ENCODE peak calls at places on chromosomes 2 and 18, in seven cellular contexts. M is upper lobe of left lung, T is HepG2, L is heart left ventricle, U is IMR-90, Y is right lobe of liver, D is gastrocnemius medialis. V is an unnamed sample.
A peak's percentile ranks its signal among the peaks of the same experiment; 100 is the strongest.

GRCh38 chr2:119475225-119475856 is 43.7 kb downstream of the TMEM37 start:
- ATAC-seq in M (no peak), T (peak; percentile 17), L (peak; percentile 84), U (no peak), Y (no peak), D (no peak), V (no peak)

GRCh38 chr2:238947920-238948710 is 100.2 kb downstream of the TWIST2 start:
- ATAC-seq in M (no peak), T (no peak), L (peak; percentile 70), U (peak; percentile 84), Y (peak; percentile 13), D (peak; percentile 21), V (peak; percentile 72)

GRCh38 chr2:134919360-134920210 is 963 bp downstream of the CCNT2 start:
- ATAC-seq in M (no peak), T (peak; percentile 19), L (no peak), U (no peak), Y (no peak), D (peak; percentile 14), V (no peak)

GRCh38 chr2:25420820-25421237 is 79.1 kb upstream of the DNMT3A start:
- ATAC-seq in M (peak; percentile 56), T (peak; percentile 47), L (no peak), U (no peak), Y (peak; percentile 22), D (no peak), V (no peak)

GRCh38 chr2:19667085-19667484 is 234.7 kb downstream of the TTC32 start:
- ATAC-seq in M (no peak), T (no peak), L (no peak), U (peak; percentile 51), Y (peak; percentile 78), D (no peak), V (no peak)

GRCh38 chr2:98445708-98446577 is 1.3 kb downstream of the INPP4A start:
- ATAC-seq in M (peak; percentile 16), T (peak; percentile 60), L (peak; percentile 23), U (no peak), Y (peak; percentile 9), D (no peak), V (no peak)

GRCh38 chr18:78939105-78939504 is 40.5 kb upstream of the SALL3 start:
- ATAC-seq in M (no peak), T (no peak), L (no peak), U (no peak), Y (no peak), D (no peak), V (no peak)

GRCh38 chr2:183093857-183094657 is 15.5 kb downstream of the DUSP19 start:
- ATAC-seq in M (no peak), T (peak; percentile 29), L (no peak), U (peak; percentile 75), Y (peak; percentile 59), D (no peak), V (no peak)

GRCh38 chr2:150909613-150910012 is 352.1 kb downstream of the RBM43 start:
- ATAC-seq in M (no peak), T (peak; percentile 70), L (no peak), U (no peak), Y (no peak), D (no peak), V (no peak)

GRCh38 chr18:59002974-59003594 is 136.6 kb upstream of the SEC11C start:
- ATAC-seq in M (no peak), T (no peak), L (no peak), U (no peak), Y (peak; percentile 59), D (no peak), V (no peak)

GRCh38 chr2:200171761-200172482 is 134.6 kb upstream of the SPATS2L start:
- ATAC-seq in M (no peak), T (no peak), L (no peak), U (peak; percentile 42), Y (no peak), D (peak; percentile 68), V (no peak)

GRCh38 chr2:168974370-168974769 is 56.8 kb downstream of the ABCB11 start:
- ATAC-seq in M (no peak), T (no peak), L (no peak), U (no peak), Y (no peak), D (no peak), V (no peak)

GRCh38 chr2:135792401-135793152 is 44.4 kb downstream of the LCT start:
- ATAC-seq in M (no peak), T (peak; percentile 4), L (no peak), U (no peak), Y (peak; percentile 38), D (no peak), V (no peak)

GRCh38 chr18:41009926-41010325 is 945.1 kb upstream of the PIK3C3 start:
- ATAC-seq in M (no peak), T (no peak), L (no peak), U (no peak), Y (no peak), D (no peak), V (no peak)

GRCh38 chr2:110740747-110741349 is 8.5 kb downstream of the ACOXL start:
- ATAC-seq in M (peak; percentile 85), T (no peak), L (no peak), U (no peak), Y (no peak), D (no peak), V (no peak)

GRCh38 chr2:46058140-46058539 is 239.1 kb upstream of the EPAS1 start:
- ATAC-seq in M (no peak), T (no peak), L (peak; percentile 81), U (no peak), Y (peak; percentile 19), D (peak; percentile 22), V (peak; percentile 31)

GRCh38 chr2:144835634-144836351 is 315.9 kb upstream of the ZEB2 start:
- ATAC-seq in M (no peak), T (no peak), L (no peak), U (no peak), Y (no peak), D (no peak), V (no peak)

GRCh38 chr2:176826356-176826755 is 386.2 kb upstream of the HNRNPA3 start:
- ATAC-seq in M (no peak), T (no peak), L (no peak), U (no peak), Y (no peak), D (no peak), V (no peak)

GRCh38 chr18:63299837-63300787 is 19.5 kb downstream of the BCL2 start:
- ATAC-seq in M (no peak), T (no peak), L (no peak), U (peak; percentile 54), Y (no peak), D (no peak), V (no peak)

DNA sequence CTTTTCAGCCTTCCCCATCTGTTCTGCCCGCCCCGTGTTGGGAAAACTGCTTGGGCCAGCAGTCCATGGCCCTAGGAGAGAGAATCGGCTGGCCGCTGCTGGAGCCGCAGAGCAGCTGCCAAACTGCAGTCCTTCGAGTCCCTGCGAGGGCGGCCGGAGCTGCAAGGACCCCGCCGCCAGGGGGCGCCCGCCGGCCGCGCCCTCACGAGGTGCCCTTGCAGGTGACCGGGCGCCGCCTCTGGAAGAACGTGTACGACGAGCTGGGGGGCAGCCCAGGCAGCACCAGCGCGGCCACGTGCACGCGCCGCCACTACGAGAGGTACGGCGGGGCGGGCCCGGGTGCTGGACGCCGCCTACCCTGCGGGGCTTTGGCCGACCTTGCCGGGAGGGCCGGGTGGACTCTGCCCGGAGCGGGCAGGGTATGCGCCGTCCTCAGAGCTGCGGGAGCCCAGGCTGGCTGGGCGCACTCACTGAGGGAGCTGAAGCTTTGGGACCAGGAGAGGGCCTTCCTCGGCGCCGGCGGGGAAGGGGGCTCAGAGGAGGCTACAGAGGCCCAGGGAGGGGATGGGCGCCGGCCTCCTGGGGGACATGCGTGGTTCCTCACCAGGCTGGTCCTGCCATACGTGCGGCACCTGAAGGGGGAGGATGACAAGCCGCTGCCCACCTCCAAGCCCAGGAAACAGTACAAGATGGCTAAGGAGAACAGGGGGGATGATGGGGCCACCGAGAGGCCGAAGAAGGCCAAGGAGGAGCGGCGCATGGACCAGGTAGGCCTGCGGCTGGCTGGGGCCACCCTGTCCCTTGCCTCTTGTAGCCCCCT is 13.6 kb downstream of the ARID5A start:
- ATAC-seq in M (no peak), T (peak; percentile 90), L (no peak), U (no peak), Y (peak; percentile 82), D (peak; percentile 31), V (peak; percentile 3)
- TF ChIP-seq POLR2A in M (no peak), T (no peak), L (no peak), U (no peak), Y (peak; percentile 92), D (no peak), V (no peak)

DNA sequence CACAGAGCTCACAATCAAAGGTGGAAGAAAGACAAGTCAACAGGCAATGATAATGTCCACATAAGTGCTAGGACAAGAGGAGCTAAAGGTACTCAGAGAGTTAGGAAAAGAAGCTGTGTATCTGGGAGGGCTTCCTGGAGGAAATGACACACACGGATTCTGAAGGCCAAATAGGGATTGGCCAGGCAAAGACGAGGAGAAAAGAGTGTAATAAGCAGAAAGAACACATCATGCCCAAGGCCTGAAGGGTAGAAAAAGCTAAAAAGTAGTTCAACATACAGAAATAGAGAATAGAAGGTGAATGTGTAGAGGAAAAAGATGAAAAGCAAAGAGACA is 36.2 kb downstream of the VIT start:
- ATAC-seq in M (no peak), T (no peak), L (no peak), U (no peak), Y (no peak), D (no peak), V (no peak)
- H3K4me1 ChIP-seq in M (no peaks in the 10 kb centered on the region), T (no peaks in the 10 kb centered on the region), L (no peaks in the 10 kb centered on the region), U (no peaks in the 10 kb centered on the region), Y (no peaks in the 10 kb centered on the region), D (no peaks in the 10 kb centered on the region), V (no peaks in the 10 kb centered on the region)

GRCh38 chr2:7011376-7012083 is 94.3 kb downstream of the RNF144A start:
- ATAC-seq in M (no peak), T (no peak), L (no peak), U (no peak), Y (no peak), D (no peak), V (no peak)

GRCh38 chr2:7009207-7009911 is 92.1 kb downstream of the RNF144A start:
- ATAC-seq in M (no peak), T (peak; percentile 36), L (no peak), U (no peak), Y (no peak), D (no peak), V (no peak)

GRCh38 chr2:7012141-7012809 is 95.1 kb downstream of the RNF144A start:
- ATAC-seq in M (no peak), T (no peak), L (peak; percentile 27), U (no peak), Y (no peak), D (no peak), V (no peak)

GRCh38 chr2:7007846-7008741 is 90.9 kb downstream of the RNF144A start:
- ATAC-seq in M (peak; percentile 80), T (peak; percentile 57), L (peak; percentile 88), U (peak; percentile 17), Y (peak; percentile 73), D (peak; percentile 85), V (peak; percentile 73)

GRCh38 chr2:7010376-7010775 is 93.2 kb downstream of the RNF144A start:
- ATAC-seq in M (no peak), T (no peak), L (no peak), U (no peak), Y (no peak), D (peak; percentile 57), V (peak; percentile 66)
- H3K27ac ChIP-seq in M (no peak overlapping the region), T (no peak overlapping the region), L (peak overlapping the region; percentile 82), U (no peak overlapping the region), Y (no peak overlapping the region), D (peak overlapping the region; percentile 69), V (peak overlapping the region; percentile 61)

GRCh38 chr2:55051026-55051866 is 995 bp upstream of the RTN4 start:
- ATAC-seq in M (peak; percentile 39), T (peak; percentile 2), L (peak; percentile 23), U (peak; percentile 22), Y (peak; percentile 31), D (peak; percentile 58), V (peak; percentile 67)
- TF ChIP-seq POLR2A in M (peak; percentile 31), T (no peak), L (no peak), U (peak; percentile 86), Y (no peak), D (no peak), V (no peak)

GRCh38 chr2:105725388-105725787 is 19.3 kb upstream of the NCK2 start:
- ATAC-seq in M (no peak), T (no peak), L (no peak), U (no peak), Y (no peak), D (no peak), V (no peak)
- H3K4me1 ChIP-seq in M (no peaks in the 10 kb centered on the region), T (no peaks in the 10 kb centered on the region), L (no peaks in the 10 kb centered on the region), U (no peaks in the 10 kb centered on the region), Y (no peaks in the 10 kb centered on the region), D (peaks cover 13% of the 10 kb centered on the region), V (no peaks in the 10 kb centered on the region)

V was measured in gastroesophageal sphincter.